ENCODE peak calls at places on chromosome 22, in seven cellular contexts. V is head of caudate nucleus, W is NCI-H1092, Z is heart right ventricle, Y is pons, U is ureter, T is psoas muscle. E is an unnamed sample.
A peak's percentile ranks its signal among the peaks of the same experiment; 100 is the strongest.

GRCh38 chr22:30830907-30831306 is 136.2 kb downstream of the OSBP2 start:
- DNase-seq in V (no peak), W (no peak), Z (peak; percentile 26), Y (no peak), U (peak; percentile 73), T (no peak), E (no peak)

GRCh38 chr22:19605508-19606331 is 81.5 kb upstream of the CLDN5 start:
- DNase-seq in V (no peak), W (no peak), Z (no peak), Y (no peak), U (no peak), T (peak; percentile 64), E (no peak)

GRCh38 chr22:31654408-31654807 is 7.6 kb downstream of the PISD start:
- DNase-seq in V (no peak), W (no peak), Z (no peak), Y (no peak), U (no peak), T (no peak), E (no peak)

GRCh38 chr22:50530857-50531545 is 1.2 kb upstream of the TYMP start:
- DNase-seq in V (peak; percentile 42), W (no peak), Z (peak; percentile 86), Y (peak; percentile 39), U (peak; percentile 92), T (peak; percentile 85), E (peak; percentile 92)

GRCh38 chr22:19723165-19723989 is at the start of gene GP1BB:
- DNase-seq in V (no peak), W (no peak), Z (peak; percentile 64), Y (no peak), U (no peak), T (no peak), E (no peak)

GRCh38 chr22:46661221-46661851 is 41.1 kb downstream of the GRAMD4 start:
- DNase-seq in V (peak; percentile 53), W (no peak), Z (no peak), Y (no peak), U (no peak), T (no peak), E (no peak)

GRCh38 chr22:30310881-30311771 is 15.6 kb downstream of the TBC1D10A start:
- DNase-seq in V (no peak), W (no peak), Z (peak; percentile 85), Y (no peak), U (peak; percentile 75), T (no peak), E (peak; percentile 84)

GRCh38 chr22:28883917-28884753 is 763 bp downstream of the ZNRF3 start:
- DNase-seq in V (no peak), W (peak; percentile 13), Z (peak; percentile 13), Y (no peak), U (peak; percentile 50), T (peak; percentile 43), E (no peak)

GRCh38 chr22:45889539-45890350 is 87.2 kb downstream of the WNT7B start:
- DNase-seq in V (no peak), W (no peak), Z (no peak), Y (no peak), U (no peak), T (peak; percentile 12), E (no peak)

E was measured in right atrium auricular region.